ENCODE peak calls at places on chromosomes 11 and 22, in six cellular contexts. One of them, this sample, is unnamed.
A peak's percentile ranks its signal among the peaks of the same experiment; 100 is the strongest.

GRCh38 chr22:32619614-32620426 is 145.2 kb downstream of the FBXO7 start:
- DNase-seq in hepatocyte: no peak
- DNase-seq in fibroblast of lung: peak; percentile 91
- DNase-seq in suprapubic skin: no peak
- DNase-seq in ovary: peak; percentile 68
- DNase-seq in neural progenitor cell: no peak
- DNase-seq in this sample: peak; percentile 71

GRCh38 chr22:27292542-27293298 is 508.8 kb downstream of the MN1 start:
- DNase-seq in neural progenitor cell: peak; percentile 46
- DNase-seq in hepatocyte: no peak
- DNase-seq in ovary: no peak
- DNase-seq in suprapubic skin: no peak
- DNase-seq in fibroblast of lung: no peak
- DNase-seq in this sample: no peak

GRCh38 chr11:1760351-1761109 is 3.2 kb downstream of the CTSD start:
- DNase-seq in neural progenitor cell: no peak
- DNase-seq in hepatocyte: no peak
- DNase-seq in suprapubic skin: peak; percentile 88
- DNase-seq in ovary: peak; percentile 53
- DNase-seq in fibroblast of lung: peak; percentile 54
- DNase-seq in this sample: peak; percentile 51

GRCh38 chr22:31177420-31178162 is 17.6 kb downstream of the RNF185 start:
- DNase-seq in neural progenitor cell: no peak
- DNase-seq in fibroblast of lung: peak; percentile 99
- DNase-seq in hepatocyte: peak; percentile 45
- DNase-seq in ovary: no peak
- DNase-seq in suprapubic skin: no peak
- DNase-seq in this sample: no peak

GRCh38 chr22:40202225-40202944 is 24.7 kb downstream of the TNRC6B start:
- DNase-seq in hepatocyte: no peak
- DNase-seq in fibroblast of lung: no peak
- DNase-seq in suprapubic skin: peak; percentile 40
- DNase-seq in neural progenitor cell: no peak
- DNase-seq in ovary: no peak
- DNase-seq in this sample: no peak

GRCh38 chr11:33942954-33943353 is 51.1 kb upstream of the LMO2 start:
- DNase-seq in ovary: no peak
- DNase-seq in neural progenitor cell: no peak
- DNase-seq in hepatocyte: no peak
- DNase-seq in suprapubic skin: peak; percentile 73
- DNase-seq in fibroblast of lung: peak; percentile 94
- DNase-seq in this sample: no peak

GRCh38 chr11:27700351-27701261 is at the start of gene BDNF:
- DNase-seq in fibroblast of lung: peak; percentile 63
- DNase-seq in neural progenitor cell: peak; percentile 72
- DNase-seq in suprapubic skin: no peak
- DNase-seq in hepatocyte: peak; percentile 43
- DNase-seq in ovary: peak; percentile 12
- DNase-seq in this sample: no peak

GRCh38 chr11:47189100-47189834 is 3.0 kb upstream of the PACSIN3 start:
- DNase-seq in suprapubic skin: no peak
- DNase-seq in fibroblast of lung: peak; percentile 89
- DNase-seq in ovary: no peak
- DNase-seq in hepatocyte: peak; percentile 87
- DNase-seq in neural progenitor cell: no peak
- DNase-seq in this sample: no peak

GRCh38 chr22:33438273-33438672 is 380.1 kb upstream of the SYN3 start:
- DNase-seq in suprapubic skin: no peak
- DNase-seq in fibroblast of lung: peak; percentile 96
- DNase-seq in hepatocyte: peak; percentile 32
- DNase-seq in neural progenitor cell: no peak
- DNase-seq in ovary: no peak
- DNase-seq in this sample: peak; percentile 23

DNA sequence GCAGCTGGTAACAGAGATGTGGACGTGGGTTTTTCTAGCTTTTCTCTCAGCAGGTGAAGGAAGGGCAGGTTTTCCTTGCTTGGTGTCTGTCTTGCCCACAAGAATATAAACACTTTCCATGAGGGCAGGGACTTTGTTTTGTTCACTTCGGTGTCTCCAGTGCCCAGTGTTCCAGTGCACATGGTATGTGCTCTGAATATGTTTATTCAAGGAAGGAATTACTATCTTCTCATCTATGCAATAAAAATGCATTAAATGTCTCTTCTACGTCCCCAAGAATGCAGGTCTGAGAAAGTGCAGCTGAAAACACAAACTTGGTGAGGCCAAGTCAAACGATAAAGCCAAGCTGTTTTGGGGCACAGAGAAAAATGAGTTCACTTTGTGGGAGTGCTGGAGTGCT is 56.3 kb upstream of the PLET1 start:
- DNase-seq in hepatocyte: no peak
- DNase-seq in fibroblast of lung: no peak
- DNase-seq in ovary: no peak
- DNase-seq in suprapubic skin: no peak
- DNase-seq in neural progenitor cell: no peak
- DNase-seq in this sample: no peak
- H3K27ac ChIP-seq in hepatocyte: no peak overlapping the region
- H3K27ac ChIP-seq in fibroblast of lung: no peak overlapping the region
- H3K27ac ChIP-seq in ovary: no peak overlapping the region
- H3K27ac ChIP-seq in suprapubic skin: no peak overlapping the region
- H3K27ac ChIP-seq in neural progenitor cell: no peak overlapping the region
- H3K27ac ChIP-seq in this sample: no peak overlapping the region

DNA sequence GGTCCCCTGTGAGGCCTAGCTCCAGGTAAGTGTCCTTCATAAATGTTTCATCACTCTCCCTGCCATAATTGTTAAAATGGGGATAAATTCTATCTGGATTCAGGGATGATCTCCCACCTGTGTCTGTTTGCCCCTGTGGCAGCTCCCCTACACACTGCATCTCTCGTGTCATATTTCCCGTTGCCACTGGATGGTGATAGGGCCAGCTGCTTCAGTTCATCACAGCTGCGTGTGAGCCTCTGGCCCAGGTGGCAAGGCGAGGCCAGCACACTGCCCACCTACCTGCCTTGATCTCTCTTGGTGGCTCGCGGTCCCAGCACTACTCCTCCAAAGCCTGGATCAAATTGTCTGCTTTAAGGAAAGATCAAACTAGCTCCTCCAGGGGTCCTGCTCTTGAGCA is 187.4 kb downstream of the GRIK4 start:
- DNase-seq in suprapubic skin: no peak
- DNase-seq in ovary: no peak
- DNase-seq in hepatocyte: no peak
- DNase-seq in fibroblast of lung: no peak
- DNase-seq in neural progenitor cell: no peak
- DNase-seq in this sample: no peak
- TF ChIP-seq CTCF in suprapubic skin: no peak
- TF ChIP-seq CTCF in ovary: no peak
- TF ChIP-seq CTCF in hepatocyte: no peak
- TF ChIP-seq CTCF in fibroblast of lung: no peak
- TF ChIP-seq CTCF in neural progenitor cell: no peak
- TF ChIP-seq CTCF in this sample: no peak

DNA sequence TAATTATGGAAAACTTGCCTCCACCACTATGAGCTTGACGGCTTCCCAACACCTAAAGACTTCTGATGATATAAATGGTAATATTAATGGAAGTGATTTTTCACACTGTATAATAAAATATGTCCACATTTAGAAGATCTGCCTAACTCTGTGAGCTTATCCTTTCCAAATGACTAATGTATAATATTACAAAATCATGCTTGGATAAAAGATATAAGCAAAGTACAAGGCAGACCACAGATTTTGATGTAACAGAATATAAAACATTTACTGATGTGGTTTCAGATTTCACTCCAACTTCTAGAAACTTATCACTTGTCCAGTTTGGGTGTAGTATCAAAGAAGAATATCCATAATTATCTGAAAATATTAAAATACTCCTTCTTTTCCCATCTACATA is 36.9 kb downstream of the GALNT18 start:
- DNase-seq in fibroblast of lung: peak; percentile 23
- DNase-seq in neural progenitor cell: no peak
- DNase-seq in suprapubic skin: no peak
- DNase-seq in ovary: no peak
- DNase-seq in hepatocyte: no peak
- DNase-seq in this sample: no peak
- H3K4me1 ChIP-seq in fibroblast of lung: no peaks in the 10 kb centered on the region
- H3K4me1 ChIP-seq in neural progenitor cell: peaks cover 41% of the 10 kb centered on the region
- H3K4me1 ChIP-seq in suprapubic skin: peaks cover 27% of the 10 kb centered on the region
- H3K4me1 ChIP-seq in ovary: no peaks in the 10 kb centered on the region
- H3K4me1 ChIP-seq in hepatocyte: peaks cover 5% of the 10 kb centered on the region
- H3K4me1 ChIP-seq in this sample: no peaks in the 10 kb centered on the region

DNA sequence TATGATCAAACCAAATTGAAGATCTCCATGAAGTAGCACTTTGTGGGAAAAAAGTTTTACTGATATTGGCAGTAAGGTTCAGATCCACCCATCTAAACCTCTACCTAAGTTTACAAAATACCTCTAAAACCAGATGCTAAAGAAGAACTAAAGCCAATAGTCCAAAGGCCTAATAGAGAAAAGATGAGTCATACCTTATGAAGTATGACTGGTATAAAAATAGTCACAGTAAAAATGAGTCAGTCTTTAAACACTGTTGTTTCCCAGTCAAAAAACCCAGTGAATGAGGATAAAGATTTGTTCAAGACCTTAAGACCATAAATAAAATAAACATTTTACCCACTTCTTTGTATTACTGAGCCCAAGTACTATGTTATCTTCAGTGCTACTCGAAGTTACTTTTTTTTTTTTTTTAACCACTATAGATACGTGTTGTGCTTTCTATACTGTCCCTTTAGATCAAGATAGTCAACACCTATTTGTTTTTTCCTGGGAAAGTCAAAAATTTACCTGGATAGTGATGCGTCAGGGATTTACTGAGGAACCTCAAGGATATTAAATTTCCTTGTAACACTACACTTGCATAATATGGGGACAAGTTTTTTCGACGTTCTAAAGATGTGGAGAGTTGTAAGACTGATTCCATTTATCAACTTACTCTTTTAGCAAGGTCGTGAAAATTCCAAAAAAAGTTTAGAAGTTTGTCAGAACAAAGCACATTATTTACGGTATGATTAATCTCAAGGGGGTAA is 87.3 kb downstream of the CCDC73 start:
- DNase-seq in suprapubic skin: no peak
- DNase-seq in hepatocyte: peak; percentile 19
- DNase-seq in neural progenitor cell: no peak
- DNase-seq in ovary: no peak
- DNase-seq in fibroblast of lung: peak; percentile 91
- DNase-seq in this sample: no peak
- H3K27ac ChIP-seq in suprapubic skin: no peak overlapping the region
- H3K27ac ChIP-seq in hepatocyte: peak overlapping the region; percentile 58
- H3K27ac ChIP-seq in neural progenitor cell: no peak overlapping the region
- H3K27ac ChIP-seq in ovary: no peak overlapping the region
- H3K27ac ChIP-seq in fibroblast of lung: no peak overlapping the region
- H3K27ac ChIP-seq in this sample: peak overlapping the region; percentile 65

GRCh38 chr22:20210473-20211059 is 57.6 kb downstream of the RTN4R start:
- DNase-seq in ovary: no peak
- DNase-seq in fibroblast of lung: no peak
- DNase-seq in neural progenitor cell: no peak
- DNase-seq in suprapubic skin: no peak
- DNase-seq in hepatocyte: no peak
- DNase-seq in this sample: no peak

GRCh38 chr22:20209761-20210250 is 58.3 kb downstream of the RTN4R start:
- DNase-seq in neural progenitor cell: no peak
- DNase-seq in hepatocyte: no peak
- DNase-seq in ovary: no peak
- DNase-seq in suprapubic skin: no peak
- DNase-seq in fibroblast of lung: no peak
- DNase-seq in this sample: no peak

GRCh38 chr22:20206709-20207215 is 55.9 kb upstream of the CCDC188 start:
- DNase-seq in suprapubic skin: no peak
- DNase-seq in ovary: no peak
- DNase-seq in hepatocyte: peak; percentile 45
- DNase-seq in fibroblast of lung: no peak
- DNase-seq in neural progenitor cell: no peak
- DNase-seq in this sample: no peak

GRCh38 chr22:20207277-20208025 is 56.6 kb upstream of the CCDC188 start:
- DNase-seq in neural progenitor cell: no peak
- DNase-seq in ovary: no peak
- DNase-seq in fibroblast of lung: no peak
- DNase-seq in suprapubic skin: no peak
- DNase-seq in hepatocyte: no peak
- DNase-seq in this sample: no peak

DNA sequence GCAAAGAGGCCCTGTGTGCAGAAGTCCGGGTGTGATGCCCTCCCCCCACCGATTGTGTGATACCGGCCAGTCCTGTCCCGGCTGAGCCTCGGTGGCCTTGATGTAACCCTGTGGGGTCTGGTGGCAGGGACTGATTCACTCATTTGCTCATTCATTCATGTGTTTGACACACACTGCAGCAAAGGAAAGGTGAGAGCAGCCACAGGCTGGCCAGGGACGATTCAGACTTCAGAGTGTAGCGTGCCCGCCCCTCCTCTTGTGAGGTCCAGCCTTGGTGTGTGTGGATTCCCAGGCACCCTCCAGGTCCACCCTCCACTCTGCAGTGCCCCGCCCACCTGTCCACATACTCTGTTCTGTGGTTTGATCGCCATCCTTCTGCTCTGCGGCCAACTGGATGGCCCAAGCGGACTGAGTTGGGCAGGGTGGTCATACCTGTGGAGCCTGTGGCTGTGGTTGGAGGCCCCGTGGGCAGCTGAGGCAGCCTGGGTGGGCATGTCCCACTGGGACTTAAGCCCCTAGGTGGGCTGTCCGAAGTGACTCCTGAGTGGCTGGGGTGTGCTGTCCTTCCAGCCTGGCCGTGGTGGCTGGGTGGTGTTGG is 58.0 kb upstream of the CCDC188 start:
- DNase-seq in fibroblast of lung: no peak
- DNase-seq in suprapubic skin: no peak
- DNase-seq in hepatocyte: no peak
- DNase-seq in neural progenitor cell: no peak
- DNase-seq in ovary: no peak
- DNase-seq in this sample: no peak
- TF ChIP-seq CTCF in fibroblast of lung: no peak
- TF ChIP-seq CTCF in suprapubic skin: no peak
- TF ChIP-seq CTCF in hepatocyte: no peak
- TF ChIP-seq CTCF in neural progenitor cell: no peak
- TF ChIP-seq CTCF in ovary: no peak
- TF ChIP-seq CTCF in this sample: no peak

DNA sequence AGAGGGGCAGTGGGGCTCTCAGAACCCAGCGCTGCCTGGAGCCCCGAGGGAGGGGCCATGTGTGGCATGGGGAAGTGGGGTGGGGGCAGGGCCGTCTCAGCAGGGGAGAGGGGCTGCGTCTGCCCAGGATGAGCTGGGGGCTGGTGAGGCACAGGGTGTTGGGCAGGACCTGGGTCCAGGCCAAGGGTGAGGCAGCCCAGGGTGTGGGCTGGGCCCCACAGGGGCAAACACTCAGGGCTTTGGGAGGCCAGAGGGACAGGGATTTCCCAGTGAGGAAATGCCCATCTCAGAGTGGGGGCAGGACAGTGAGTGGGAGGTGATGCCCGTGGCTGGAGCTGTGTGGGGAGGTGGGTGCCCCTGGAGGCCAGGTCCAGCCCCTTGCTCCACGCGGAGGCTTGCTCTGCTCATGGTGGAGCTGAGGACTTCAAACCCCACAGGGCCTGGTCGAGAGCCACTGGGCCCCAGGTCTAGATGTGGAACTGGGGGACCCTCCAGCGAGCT is 5.4 kb downstream of the PLXNB2 start:
- DNase-seq in ovary: no peak
- DNase-seq in neural progenitor cell: no peak
- DNase-seq in suprapubic skin: no peak
- DNase-seq in hepatocyte: peak; percentile 47
- DNase-seq in fibroblast of lung: no peak
- DNase-seq in this sample: no peak
- H3K4me1 ChIP-seq in ovary: peaks cover 67% of the 10 kb centered on the region
- H3K4me1 ChIP-seq in neural progenitor cell: peaks cover 35% of the 10 kb centered on the region
- H3K4me1 ChIP-seq in suprapubic skin: peaks cover 95% of the 10 kb centered on the region
- H3K4me1 ChIP-seq in hepatocyte: peaks cover 86% of the 10 kb centered on the region
- H3K4me1 ChIP-seq in fibroblast of lung: peaks cover 51% of the 10 kb centered on the region
- H3K4me1 ChIP-seq in this sample: peaks cover 68% of the 10 kb centered on the region

GRCh38 chr11:64141081-64141783 is 24.7 kb downstream of the MACROD1 start:
- DNase-seq in ovary: no peak
- DNase-seq in fibroblast of lung: no peak
- DNase-seq in suprapubic skin: no peak
- DNase-seq in hepatocyte: no peak
- DNase-seq in neural progenitor cell: no peak
- DNase-seq in this sample: no peak
- H3K27ac ChIP-seq in ovary: no peak overlapping the region
- H3K27ac ChIP-seq in fibroblast of lung: no peak overlapping the region
- H3K27ac ChIP-seq in suprapubic skin: no peak overlapping the region
- H3K27ac ChIP-seq in hepatocyte: no peak overlapping the region
- H3K27ac ChIP-seq in neural progenitor cell: no peak overlapping the region
- H3K27ac ChIP-seq in this sample: no peak overlapping the region